ENCODE peak calls at places on chromosomes 12 and 14, in six cellular contexts. H is IMR-90, C is esophagus muscularis mucosa, X is testis, Q is uterus, S is gastrocnemius medialis. U is an unnamed sample.

GRCh38 chr14:35898217-35898775 is 72.2 kb downstream of the BRMS1L start:
- DNase-seq in S (no peak), H (no peak), Q (no peak), X (no peak), C (no peak), U (no peak)

GRCh38 chr14:81031488-81031887 is 76.1 kb downstream of the TSHR start:
- DNase-seq in H (no peak), S (no peak), X (no peak), Q (no peak), C (no peak), U (no peak)

GRCh38 chr12:128449146-128449894 is 182.3 kb downstream of the TMEM132C start:
- DNase-seq in Q (no peak), H (no peak), C (no peak), S (no peak), X (no peak), U (no peak)

GRCh38 chr12:49547090-49547690 is 8.4 kb downstream of the KCNH3 start:
- DNase-seq in H (no peak), X (no peak), C (no peak), Q (no peak), S (no peak), U (no peak)

GRCh38 chr12:118498171-118498570 is 121.8 kb downstream of the SUDS3 start:
- DNase-seq in S (no peak), Q (no peak), X (no peak), H (no peak), C (no peak), U (no peak)

GRCh38 chr12:39503445-39503844 is 60.5 kb upstream of the KIF21A start:
- DNase-seq in X (no peak), Q (no peak), H (no peak), S (no peak), C (no peak), U (no peak)

GRCh38 chr12:119354187-119354586 is 19.7 kb downstream of the CCDC60 start:
- DNase-seq in C (no peak), X (no peak), H (no peak), S (no peak), Q (no peak), U (no peak)

GRCh38 chr14:72643317-72643801 is 250.5 kb downstream of the DPF3 start:
- DNase-seq in H (peak), X (peak), C (no peak), S (peak), Q (no peak), U (no peak)

GRCh38 chr12:116466536-116466935 is 92.6 kb upstream of the MAP1LC3B2 start:
- DNase-seq in Q (no peak), X (no peak), H (peak), C (no peak), S (no peak), U (no peak)

GRCh38 chr12:131766382-131767107 is 55.7 kb downstream of the SFSWAP start:
- DNase-seq in Q (no peak), H (no peak), C (no peak), S (no peak), X (no peak), U (no peak)

GRCh38 chr12:28604240-28604639 is 414.0 kb downstream of the CCDC91 start:
- DNase-seq in H (no peak), C (no peak), X (no peak), Q (no peak), S (no peak), U (no peak)

GRCh38 chr12:4962539-4963486 is 53.1 kb downstream of the KCNA1 start:
- DNase-seq in Q (no peak), C (no peak), S (no peak), X (no peak), H (no peak), U (no peak)

GRCh38 chr14:69625299-69626131 is 14.1 kb downstream of the SUSD6 start:
- DNase-seq in H (peak), Q (peak), X (peak), S (peak), C (no peak), U (peak)
- TF ChIP-seq POLR2A in H (no peak), Q (no peak), X (no peak), S (no peak), C (no peak), U (no peak)

DNA sequence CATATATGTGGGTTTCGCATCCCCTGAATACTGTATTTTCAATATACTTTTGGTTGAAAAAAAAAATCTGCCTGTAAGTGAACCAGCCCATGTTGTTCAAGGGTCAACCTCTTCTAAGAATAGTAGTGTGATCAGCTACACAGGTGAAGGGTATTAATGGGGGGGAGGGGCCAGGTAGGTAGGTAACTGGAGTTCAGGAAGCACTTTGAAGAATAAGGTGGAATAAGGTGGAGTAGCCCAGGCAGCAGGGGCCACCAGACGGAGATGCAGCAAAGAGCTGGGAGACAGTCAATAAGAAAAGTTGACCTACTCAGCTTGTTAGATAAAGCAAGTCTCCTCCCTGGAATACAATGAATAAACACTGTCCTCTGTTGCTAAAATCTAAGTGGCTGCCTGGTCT is 9.3 kb downstream of the LDHB start:
- DNase-seq in S (no peak), C (no peak), H (no peak), X (no peak), Q (no peak), U (no peak)
- TF ChIP-seq POLR2A in S (no peak), C (no peak), H (no peak), X (no peak), Q (no peak), U (no peak)

GRCh38 chr12:31659087-31659942 is at the start of gene ETFBKMT:
- DNase-seq in X (peak), H (peak), Q (peak), S (peak), C (peak), U (peak)
- TF ChIP-seq POLR2A in X (no peak), H (peak), Q (peak), S (peak), C (no peak), U (peak)

DNA sequence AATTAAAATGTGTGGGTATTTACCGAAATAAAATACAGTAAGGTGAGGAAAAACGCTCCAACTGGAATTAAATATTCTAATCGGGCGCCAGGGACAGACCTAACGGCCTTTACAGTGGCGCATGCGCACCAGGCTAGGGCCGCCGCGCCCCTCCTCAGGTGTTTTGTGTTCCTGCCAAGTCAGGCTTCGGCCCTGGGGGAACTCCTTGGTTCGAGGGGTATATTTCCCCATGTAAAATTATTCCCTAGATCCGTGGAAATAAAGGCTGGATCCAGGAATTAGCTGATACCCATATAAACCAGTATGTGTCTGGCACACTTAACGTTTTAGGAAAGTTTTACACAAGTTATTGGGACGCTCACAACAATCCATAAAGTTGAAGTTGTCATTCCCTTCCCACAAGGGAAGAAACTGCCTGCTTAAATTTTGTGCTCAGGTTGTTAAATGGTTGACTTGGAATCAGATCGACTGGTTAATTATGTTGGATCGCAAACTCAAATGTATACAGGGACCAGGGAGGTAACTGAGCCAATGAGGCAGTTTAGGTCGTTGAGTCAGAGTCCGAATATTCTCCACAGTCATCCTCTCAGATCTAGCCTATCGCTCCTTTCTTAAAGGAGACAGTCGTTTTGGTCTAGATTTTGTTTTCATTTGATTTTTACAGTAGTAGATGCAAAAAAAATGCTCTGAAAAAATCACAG is 617 bp upstream of the ANAPC7 start:
- DNase-seq in Q (peak), X (peak), S (peak), H (peak), C (no peak), U (peak)
- TF ChIP-seq POLR2A in Q (no peak), X (no peak), S (no peak), H (no peak), C (no peak), U (peak)

DNA sequence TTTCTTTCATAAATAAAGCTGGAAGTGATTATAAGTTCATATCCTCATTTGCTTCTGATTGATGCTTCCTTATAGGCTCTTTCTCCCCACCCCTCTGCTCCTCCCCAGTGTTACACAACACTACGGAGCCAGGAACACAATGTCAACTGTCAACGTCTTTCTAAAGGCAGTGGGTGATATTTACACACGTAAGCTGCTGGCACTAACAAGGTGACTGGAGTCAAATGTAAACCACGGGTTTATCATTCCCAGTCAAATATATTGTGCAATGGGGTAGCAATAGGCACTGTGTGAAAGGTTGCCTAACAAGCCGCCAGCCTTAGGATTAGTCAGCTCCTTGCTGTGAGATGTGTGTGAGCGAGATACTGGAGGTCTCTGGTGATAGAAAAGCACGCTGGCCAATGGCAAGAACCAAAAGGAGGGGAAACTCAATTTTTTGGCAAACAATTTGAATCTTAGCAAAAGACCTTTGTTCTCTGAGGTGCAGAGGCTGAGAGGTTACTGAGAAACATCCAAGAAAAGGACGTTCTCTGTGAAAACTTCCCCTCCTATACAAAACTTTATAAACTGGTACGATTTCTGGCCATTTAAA is 22.1 kb upstream of the HECTD1 start:
- DNase-seq in S (peak), X (peak), H (peak), Q (peak), C (peak), U (peak)
- TF ChIP-seq POLR2A in S (peak), X (no peak), H (no peak), Q (no peak), C (no peak), U (peak)

DNA sequence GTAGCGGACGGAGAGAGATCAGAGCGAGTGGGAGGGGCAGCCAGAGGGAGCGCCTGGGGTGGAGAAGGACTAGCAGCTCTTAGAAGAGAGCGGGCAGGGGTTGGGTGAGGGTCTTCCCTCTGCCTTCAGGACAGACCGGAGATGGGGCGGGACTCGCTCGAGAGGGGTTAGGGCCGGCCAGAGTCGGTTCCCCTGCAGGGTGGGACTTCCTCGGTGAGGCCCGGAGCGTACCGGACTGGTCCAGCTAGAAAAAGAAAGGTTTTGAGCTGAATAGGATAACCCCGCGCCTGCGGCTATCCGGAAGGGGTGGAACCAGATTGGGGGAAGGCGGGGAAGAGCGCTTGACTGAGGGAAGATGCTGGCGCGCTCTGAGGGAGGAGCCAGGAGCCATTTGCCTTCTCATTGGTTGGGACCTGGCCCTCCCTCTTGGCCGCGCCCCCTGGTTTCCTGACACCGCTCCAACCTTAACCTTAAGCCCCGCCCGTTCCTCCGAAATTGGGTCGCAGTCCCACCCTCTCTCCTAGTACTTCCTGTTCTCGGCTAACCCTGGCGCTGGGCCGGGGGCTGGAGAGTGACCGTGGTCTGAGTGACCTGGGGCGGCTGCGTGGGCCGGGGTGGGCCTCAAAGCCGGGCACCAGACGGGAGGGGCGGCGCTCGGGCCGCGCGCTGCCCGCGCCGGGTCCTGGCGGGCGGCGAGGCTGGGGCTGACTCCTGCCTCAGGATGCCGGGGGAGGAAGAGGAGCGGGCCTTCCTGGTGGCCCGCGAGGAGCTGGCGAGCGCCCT is at the start of gene RNF31:
- DNase-seq in H (peak), S (peak), C (peak), X (peak), Q (peak), U (peak)
- TF ChIP-seq POLR2A in H (no peak), S (peak), C (no peak), X (no peak), Q (peak), U (peak)

GRCh38 chr12:57127710-57128518 is at the start of gene LRP1:
- DNase-seq in X (peak), Q (peak), C (peak), H (peak), S (peak), U (peak)
- TF ChIP-seq POLR2A in X (peak), Q (peak), C (peak), H (no peak), S (peak), U (no peak)

DNA sequence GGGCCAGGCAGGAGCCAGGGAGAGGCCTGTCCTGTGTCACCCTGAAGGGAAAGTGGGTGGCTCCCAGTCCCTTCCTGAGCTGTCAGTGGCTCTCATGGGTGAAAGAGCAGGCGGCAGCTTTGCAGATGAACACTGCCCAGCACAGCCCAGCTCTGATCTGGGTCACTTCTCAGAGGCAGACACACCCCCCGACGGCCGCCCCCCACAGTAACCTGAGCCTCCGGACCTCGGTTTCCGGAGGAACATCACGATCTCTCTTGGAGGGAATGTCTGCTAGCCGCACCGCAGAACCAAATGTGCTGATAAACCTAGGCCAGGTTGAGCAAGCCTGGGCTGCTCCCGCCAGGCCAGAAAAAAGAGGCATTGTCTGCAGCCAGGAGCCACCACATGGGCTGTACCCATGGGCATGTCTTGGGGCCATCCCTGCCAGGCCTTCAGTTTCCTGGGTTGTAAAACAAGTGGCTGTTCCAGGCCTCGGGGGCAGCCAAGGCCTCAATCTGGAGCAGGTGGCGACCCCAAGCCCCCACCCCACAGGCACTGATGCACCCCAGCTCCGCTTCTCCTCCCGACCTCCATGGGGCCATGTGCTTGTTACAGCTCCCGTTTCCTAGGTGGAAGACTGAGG is 57.6 kb downstream of the NCOR2 start:
- DNase-seq in S (peak), Q (peak), X (peak), C (peak), H (peak), U (peak)
- TF ChIP-seq POLR2A in S (peak), Q (no peak), X (no peak), C (no peak), H (no peak), U (no peak)

U was measured in erythroblast.